ENCODE peak calls at places on chromosome 18, in five cellular contexts. One of them, this sample, is unnamed.

GRCh38 chr18:31209041-31209440 is 46.4 kb upstream of the DSC1 start:
- DNase-seq in IMR-90: no peak
- DNase-seq in neuronal stem cell: no peak
- DNase-seq in H1: no peak
- DNase-seq in H9: no peak
- DNase-seq in this sample: no peak

GRCh38 chr18:77131100-77131651 is 1.4 kb downstream of the MBP start:
- DNase-seq in H9: no peak
- DNase-seq in neuronal stem cell: no peak
- DNase-seq in H1: no peak
- DNase-seq in IMR-90: no peak
- DNase-seq in this sample: no peak

GRCh38 chr18:56003651-56004050 is 415.7 kb upstream of the TCF4 start:
- DNase-seq in IMR-90: no peak
- DNase-seq in H9: no peak
- DNase-seq in H1: no peak
- DNase-seq in neuronal stem cell: no peak
- DNase-seq in this sample: no peak

GRCh38 chr18:62919109-62919838 is 203.9 kb downstream of the PHLPP1 start:
- DNase-seq in neuronal stem cell: no peak
- DNase-seq in H9: no peak
- DNase-seq in IMR-90: peak; percentile 22
- DNase-seq in H1: no peak
- DNase-seq in this sample: peak; percentile 40

GRCh38 chr18:30245756-30246515 is 796.6 kb downstream of the DSC3 start:
- DNase-seq in H9: no peak
- DNase-seq in H1: no peak
- DNase-seq in IMR-90: no peak
- DNase-seq in neuronal stem cell: no peak
- DNase-seq in this sample: peak; percentile 51

GRCh38 chr18:28126768-28127167 is 50.2 kb downstream of the CDH2 start:
- DNase-seq in H9: no peak
- DNase-seq in IMR-90: no peak
- DNase-seq in H1: no peak
- DNase-seq in neuronal stem cell: no peak
- DNase-seq in this sample: no peak

GRCh38 chr18:55964171-55964570 is 376.2 kb upstream of the TCF4 start:
- DNase-seq in H9: no peak
- DNase-seq in H1: no peak
- DNase-seq in neuronal stem cell: no peak
- DNase-seq in IMR-90: no peak
- DNase-seq in this sample: no peak

GRCh38 chr18:13136056-13136688 is 82.4 kb upstream of the LDLRAD4 start:
- DNase-seq in neuronal stem cell: peak; percentile 29
- DNase-seq in H9: no peak
- DNase-seq in H1: no peak
- DNase-seq in IMR-90: no peak
- DNase-seq in this sample: no peak

GRCh38 chr18:7577706-7578105 is 10.6 kb downstream of the PTPRM start:
- DNase-seq in IMR-90: peak; percentile 68
- DNase-seq in neuronal stem cell: peak; percentile 65
- DNase-seq in H1: peak; percentile 73
- DNase-seq in H9: peak; percentile 86
- DNase-seq in this sample: peak; percentile 68

GRCh38 chr18:34754300-34754699 is 44.2 kb downstream of the DTNA start:
- DNase-seq in H1: no peak
- DNase-seq in IMR-90: no peak
- DNase-seq in neuronal stem cell: no peak
- DNase-seq in H9: no peak
- DNase-seq in this sample: no peak

GRCh38 chr18:9348079-9348671 is 13.6 kb downstream of the TWSG1 start:
- DNase-seq in H9: no peak
- DNase-seq in neuronal stem cell: no peak
- DNase-seq in IMR-90: peak; percentile 54
- DNase-seq in H1: no peak
- DNase-seq in this sample: peak; percentile 48

GRCh38 chr18:64785686-64786085 is 636.8 kb upstream of the LINC00305 start:
- DNase-seq in IMR-90: no peak
- DNase-seq in H1: no peak
- DNase-seq in neuronal stem cell: no peak
- DNase-seq in H9: no peak
- DNase-seq in this sample: no peak

GRCh38 chr18:23712445-23712844 is 23.2 kb downstream of the LAMA3 start:
- DNase-seq in neuronal stem cell: no peak
- DNase-seq in H9: no peak
- DNase-seq in IMR-90: no peak
- DNase-seq in H1: no peak
- DNase-seq in this sample: no peak

GRCh38 chr18:23710946-23711345 is 21.7 kb downstream of the LAMA3 start:
- DNase-seq in H9: no peak
- DNase-seq in H1: no peak
- DNase-seq in IMR-90: no peak
- DNase-seq in neuronal stem cell: no peak
- DNase-seq in this sample: no peak

GRCh38 chr18:23711421-23711820 is 22.2 kb downstream of the LAMA3 start:
- DNase-seq in H1: no peak
- DNase-seq in H9: no peak
- DNase-seq in IMR-90: no peak
- DNase-seq in neuronal stem cell: no peak
- DNase-seq in this sample: no peak

GRCh38 chr18:23706971-23707640 is 17.9 kb downstream of the LAMA3 start:
- DNase-seq in H9: no peak
- DNase-seq in IMR-90: no peak
- DNase-seq in neuronal stem cell: no peak
- DNase-seq in H1: no peak
- DNase-seq in this sample: no peak

GRCh38 chr18:23710068-23710527 is 20.8 kb downstream of the LAMA3 start:
- DNase-seq in H9: no peak
- DNase-seq in IMR-90: peak; percentile 20
- DNase-seq in neuronal stem cell: no peak
- DNase-seq in H1: no peak
- DNase-seq in this sample: no peak
- H3K18ac ChIP-seq in H9: no peak overlapping the region
- H3K18ac ChIP-seq in IMR-90: no peak overlapping the region
- H3K18ac ChIP-seq in neuronal stem cell: no peak overlapping the region
- H3K18ac ChIP-seq in H1: no peak overlapping the region
- H3K18ac ChIP-seq in this sample: no peak overlapping the region

GRCh38 chr18:58860747-58861224 is 3.9 kb upstream of the ZNF532 start:
- DNase-seq in H1: no peak
- DNase-seq in neuronal stem cell: no peak
- DNase-seq in H9: no peak
- DNase-seq in IMR-90: no peak
- DNase-seq in this sample: no peak
- H2BK120ac ChIP-seq in H1: peak overlapping the region; percentile 96
- H2BK120ac ChIP-seq in neuronal stem cell: no peak overlapping the region
- H2BK120ac ChIP-seq in H9: no peak overlapping the region
- H2BK120ac ChIP-seq in IMR-90: peak overlapping the region; percentile 29
- H2BK120ac ChIP-seq in this sample: no peak overlapping the region

GRCh38 chr18:58556333-58557012 is 72.4 kb downstream of the ALPK2 start:
- DNase-seq in IMR-90: no peak
- DNase-seq in H1: no peak
- DNase-seq in neuronal stem cell: peak; percentile 50
- DNase-seq in H9: no peak
- DNase-seq in this sample: peak; percentile 36
- H3K14ac ChIP-seq in IMR-90: no peak overlapping the region
- H3K14ac ChIP-seq in H1: no peak overlapping the region
- H3K14ac ChIP-seq in neuronal stem cell: no peak overlapping the region
- H3K14ac ChIP-seq in H9: no peak overlapping the region
- H3K14ac ChIP-seq in this sample: no peak overlapping the region

DNA sequence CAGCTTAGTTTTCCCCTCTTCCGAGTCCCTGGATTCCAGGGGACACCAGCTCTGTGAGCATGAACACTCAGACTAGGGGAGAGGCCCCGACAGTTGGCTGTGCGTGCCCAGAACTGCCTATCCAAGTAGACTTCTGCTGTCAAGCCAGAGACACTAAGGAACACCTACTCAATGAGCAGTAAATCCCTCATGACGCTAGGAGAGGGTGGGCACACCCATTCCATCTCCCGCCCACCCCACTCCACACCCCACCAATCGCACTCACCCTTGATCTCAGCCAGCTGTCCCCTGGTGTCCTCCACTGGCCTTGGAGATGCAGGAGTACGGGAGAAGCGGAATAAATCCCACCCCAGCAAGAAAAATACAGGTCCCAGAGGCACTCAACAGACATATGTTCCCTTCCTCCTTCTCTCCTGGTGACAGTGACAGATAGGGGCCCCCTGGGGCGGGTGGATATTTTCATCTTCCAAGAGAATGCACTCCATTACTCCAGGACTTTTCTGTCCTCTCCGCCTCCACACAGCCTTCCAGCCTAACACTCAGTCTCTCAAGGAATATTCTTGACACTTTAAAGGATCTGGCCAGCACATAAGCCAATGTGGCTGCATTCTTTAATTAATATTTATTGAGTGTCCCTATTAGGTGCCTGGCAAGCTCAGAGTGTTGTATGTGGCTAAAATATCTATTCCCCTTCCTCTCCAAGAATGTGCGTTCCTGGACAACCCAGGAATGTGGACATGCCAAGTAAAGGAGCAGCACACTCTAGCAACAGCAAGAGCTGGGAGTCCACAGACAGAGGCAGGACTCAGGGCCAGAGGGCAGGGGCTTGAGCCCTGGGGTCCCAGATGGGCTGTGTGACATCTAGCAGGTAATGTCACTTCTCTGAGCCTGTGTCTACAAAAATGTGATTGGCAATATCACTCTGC is 13.1 kb upstream of the SMAD7 start:
- DNase-seq in H1: no peak
- DNase-seq in neuronal stem cell: no peak
- DNase-seq in IMR-90: no peak
- DNase-seq in H9: no peak
- DNase-seq in this sample: no peak
- H3K18ac ChIP-seq in H1: peak overlapping the region; percentile 56
- H3K18ac ChIP-seq in neuronal stem cell: no peak overlapping the region
- H3K18ac ChIP-seq in IMR-90: peak overlapping the region; percentile 85
- H3K18ac ChIP-seq in H9: no peak overlapping the region
- H3K18ac ChIP-seq in this sample: no peak overlapping the region

DNA sequence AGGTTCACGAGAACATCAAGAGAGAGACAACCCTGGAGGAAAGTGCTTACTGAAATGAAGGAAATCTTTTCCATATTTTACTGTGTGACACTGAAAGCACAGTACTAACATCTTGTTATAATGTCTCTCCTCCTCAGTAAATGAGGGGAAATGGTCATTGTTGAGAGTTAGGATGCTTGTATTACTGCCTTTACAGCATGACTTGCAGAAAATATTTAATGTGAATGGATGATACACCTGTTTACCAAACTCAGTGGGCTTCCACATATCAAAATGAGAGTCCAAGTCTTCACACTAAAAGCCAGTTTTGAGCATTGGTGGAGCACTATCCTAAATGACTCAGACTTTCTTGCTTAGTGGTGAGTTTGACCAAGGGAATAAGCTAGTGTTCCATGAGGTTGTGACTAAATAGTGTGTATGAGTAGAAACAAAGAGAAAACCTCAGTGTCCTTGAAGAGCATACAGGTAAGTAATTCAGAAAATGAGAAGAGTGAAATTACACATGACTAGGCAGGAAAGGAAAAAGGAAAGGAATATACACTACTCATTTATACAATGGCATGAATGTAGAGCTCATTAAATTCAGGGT is 930.7 kb upstream of the CELF4 start:
- DNase-seq in H9: no peak
- DNase-seq in neuronal stem cell: no peak
- DNase-seq in H1: no peak
- DNase-seq in IMR-90: no peak
- DNase-seq in this sample: no peak
- H2BK120ac ChIP-seq in H9: no peak overlapping the region
- H2BK120ac ChIP-seq in neuronal stem cell: no peak overlapping the region
- H2BK120ac ChIP-seq in H1: no peak overlapping the region
- H2BK120ac ChIP-seq in IMR-90: no peak overlapping the region
- H2BK120ac ChIP-seq in this sample: no peak overlapping the region

GRCh38 chr18:48843162-48843561 is 107.6 kb downstream of the SMAD7 start:
- DNase-seq in neuronal stem cell: no peak
- DNase-seq in H1: no peak
- DNase-seq in IMR-90: no peak
- DNase-seq in H9: no peak
- DNase-seq in this sample: no peak
- H3K14ac ChIP-seq in neuronal stem cell: no peak overlapping the region
- H3K14ac ChIP-seq in H1: no peak overlapping the region
- H3K14ac ChIP-seq in IMR-90: no peak overlapping the region
- H3K14ac ChIP-seq in H9: peak overlapping the region; percentile 52
- H3K14ac ChIP-seq in this sample: peak overlapping the region; percentile 69

GRCh38 chr18:78813156-78813555 is 166.5 kb upstream of the SALL3 start:
- DNase-seq in IMR-90: no peak
- DNase-seq in H9: peak; percentile 45
- DNase-seq in neuronal stem cell: no peak
- DNase-seq in H1: no peak
- DNase-seq in this sample: no peak
- H3K18ac ChIP-seq in IMR-90: no peak overlapping the region
- H3K18ac ChIP-seq in H9: no peak overlapping the region
- H3K18ac ChIP-seq in neuronal stem cell: peak overlapping the region; percentile 84
- H3K18ac ChIP-seq in H1: no peak overlapping the region
- H3K18ac ChIP-seq in this sample: no peak overlapping the region

This sample was measured in mesenchymal stem cell.